ENCODE peak calls at places on chromosomes 1 and 21, in seven cellular contexts. One of them, this sample, is unnamed. For H3K4me1, the result is how much of the 10 kb centered on the place peaks cover.

GRCh38 chr1:112894561-112895011 is 61.4 kb downstream of the SLC16A1 start:
- DNase-seq in GM23338: no peak
- DNase-seq in Panc1: no peak
- DNase-seq in A549: no peak
- DNase-seq in CD4-positive, alpha-beta memory T cell: no peak
- DNase-seq in lower lobe of right lung: no peak
- DNase-seq in H1: no peak
- DNase-seq in this sample: no peak

GRCh38 chr1:187621961-187622360 is 793.2 kb downstream of the PLA2G4A start:
- DNase-seq in H1: no peak
- DNase-seq in Panc1: peak
- DNase-seq in A549: no peak
- DNase-seq in CD4-positive, alpha-beta memory T cell: no peak
- DNase-seq in GM23338: no peak
- DNase-seq in lower lobe of right lung: no peak
- DNase-seq in this sample: no peak

GRCh38 chr1:183195146-183195571 is 9.1 kb downstream of the LAMC2 start:
- DNase-seq in Panc1: no peak
- DNase-seq in H1: no peak
- DNase-seq in lower lobe of right lung: no peak
- DNase-seq in A549: peak
- DNase-seq in GM23338: no peak
- DNase-seq in CD4-positive, alpha-beta memory T cell: no peak
- DNase-seq in this sample: no peak

GRCh38 chr1:218156602-218157001 is 128.5 kb upstream of the RRP15 start:
- DNase-seq in A549: no peak
- DNase-seq in Panc1: no peak
- DNase-seq in lower lobe of right lung: peak
- DNase-seq in H1: peak
- DNase-seq in GM23338: peak
- DNase-seq in CD4-positive, alpha-beta memory T cell: no peak
- DNase-seq in this sample: no peak

GRCh38 chr1:190436615-190437014 is 41.0 kb downstream of the BRINP3 start:
- DNase-seq in lower lobe of right lung: no peak
- DNase-seq in H1: no peak
- DNase-seq in GM23338: no peak
- DNase-seq in CD4-positive, alpha-beta memory T cell: no peak
- DNase-seq in A549: peak
- DNase-seq in Panc1: peak
- DNase-seq in this sample: no peak

GRCh38 chr1:114669562-114670082 is at the start of gene DENND2C:
- DNase-seq in H1: no peak
- DNase-seq in CD4-positive, alpha-beta memory T cell: no peak
- DNase-seq in GM23338: peak
- DNase-seq in A549: no peak
- DNase-seq in Panc1: no peak
- DNase-seq in lower lobe of right lung: no peak
- DNase-seq in this sample: peak

GRCh38 chr1:6509603-6510291 is 18.3 kb upstream of the PLEKHG5 start:
- DNase-seq in CD4-positive, alpha-beta memory T cell: no peak
- DNase-seq in Panc1: no peak
- DNase-seq in GM23338: no peak
- DNase-seq in H1: no peak
- DNase-seq in lower lobe of right lung: peak
- DNase-seq in A549: no peak
- DNase-seq in this sample: no peak

GRCh38 chr1:95832370-95832769 is 598.4 kb downstream of the RWDD3 start:
- DNase-seq in GM23338: no peak
- DNase-seq in CD4-positive, alpha-beta memory T cell: no peak
- DNase-seq in H1: no peak
- DNase-seq in Panc1: no peak
- DNase-seq in lower lobe of right lung: no peak
- DNase-seq in A549: no peak
- DNase-seq in this sample: no peak

GRCh38 chr1:216553040-216553439 is 129.8 kb upstream of the USH2A start:
- DNase-seq in lower lobe of right lung: no peak
- DNase-seq in Panc1: no peak
- DNase-seq in GM23338: peak
- DNase-seq in H1: no peak
- DNase-seq in CD4-positive, alpha-beta memory T cell: no peak
- DNase-seq in A549: no peak
- DNase-seq in this sample: no peak

GRCh38 chr1:185645201-185645640 is 89.0 kb upstream of the HMCN1 start:
- DNase-seq in A549: no peak
- DNase-seq in Panc1: no peak
- DNase-seq in GM23338: peak
- DNase-seq in lower lobe of right lung: no peak
- DNase-seq in CD4-positive, alpha-beta memory T cell: no peak
- DNase-seq in H1: peak
- DNase-seq in this sample: no peak

GRCh38 chr1:12166834-12167492 is at the start of gene TNFRSF1B:
- DNase-seq in GM23338: peak
- DNase-seq in CD4-positive, alpha-beta memory T cell: peak
- DNase-seq in H1: no peak
- DNase-seq in Panc1: no peak
- DNase-seq in A549: no peak
- DNase-seq in lower lobe of right lung: peak
- DNase-seq in this sample: peak

GRCh38 chr21:45950740-45951515 is 30.6 kb upstream of the COL6A1 start:
- DNase-seq in Panc1: no peak
- DNase-seq in GM23338: no peak
- DNase-seq in H1: no peak
- DNase-seq in A549: no peak
- DNase-seq in CD4-positive, alpha-beta memory T cell: no peak
- DNase-seq in lower lobe of right lung: no peak
- DNase-seq in this sample: no peak

GRCh38 chr21:42340187-42340586 is 10.6 kb downstream of the TFF2 start:
- DNase-seq in A549: no peak
- DNase-seq in Panc1: no peak
- DNase-seq in H1: no peak
- DNase-seq in CD4-positive, alpha-beta memory T cell: no peak
- DNase-seq in lower lobe of right lung: no peak
- DNase-seq in GM23338: no peak
- DNase-seq in this sample: no peak

GRCh38 chr1:119327436-119328155 is 41.0 kb upstream of the HAO2 start:
- DNase-seq in Panc1: no peak
- DNase-seq in A549: no peak
- DNase-seq in GM23338: peak
- DNase-seq in H1: no peak
- DNase-seq in CD4-positive, alpha-beta memory T cell: peak
- DNase-seq in lower lobe of right lung: peak
- DNase-seq in this sample: peak

GRCh38 chr1:31627930-31628421 is 10.5 kb downstream of the HCRTR1 start:
- DNase-seq in A549: no peak
- DNase-seq in CD4-positive, alpha-beta memory T cell: no peak
- DNase-seq in GM23338: no peak
- DNase-seq in lower lobe of right lung: peak
- DNase-seq in H1: no peak
- DNase-seq in Panc1: no peak
- DNase-seq in this sample: no peak

GRCh38 chr1:23525558-23526174 is 5.4 kb downstream of the E2F2 start:
- DNase-seq in GM23338: no peak
- DNase-seq in A549: no peak
- DNase-seq in CD4-positive, alpha-beta memory T cell: no peak
- DNase-seq in H1: no peak
- DNase-seq in Panc1: no peak
- DNase-seq in lower lobe of right lung: no peak
- DNase-seq in this sample: no peak

DNA sequence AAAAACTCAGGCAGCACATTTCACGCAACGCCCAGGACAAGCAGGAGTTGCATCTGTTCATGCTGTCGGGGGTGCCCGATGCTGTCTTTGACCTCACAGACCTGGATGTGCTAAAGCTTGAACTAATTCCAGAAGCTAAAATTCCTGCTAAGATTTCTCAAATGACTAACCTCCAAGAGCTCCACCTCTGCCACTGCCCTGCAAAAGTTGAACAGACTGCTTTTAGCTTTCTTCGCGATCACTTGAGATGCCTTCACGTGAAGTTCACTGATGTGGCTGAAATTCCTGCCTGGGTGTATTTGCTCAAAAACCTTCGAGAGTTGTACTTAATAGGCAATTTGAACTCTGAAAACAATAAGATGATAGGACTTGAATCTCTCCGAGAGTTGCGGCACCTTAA is 60.5 kb upstream of the ZNF326 start:
- DNase-seq in Panc1: no peak
- DNase-seq in lower lobe of right lung: no peak
- DNase-seq in CD4-positive, alpha-beta memory T cell: no peak
- DNase-seq in GM23338: no peak
- DNase-seq in H1: no peak
- DNase-seq in A549: no peak
- DNase-seq in this sample: no peak
- H3K4me1 ChIP-seq in Panc1: under half
- H3K4me1 ChIP-seq in lower lobe of right lung: under half
- H3K4me1 ChIP-seq in CD4-positive, alpha-beta memory T cell: under half
- H3K4me1 ChIP-seq in GM23338: under half
- H3K4me1 ChIP-seq in H1: under half
- H3K4me1 ChIP-seq in A549: under half
- H3K4me1 ChIP-seq in this sample: under half

DNA sequence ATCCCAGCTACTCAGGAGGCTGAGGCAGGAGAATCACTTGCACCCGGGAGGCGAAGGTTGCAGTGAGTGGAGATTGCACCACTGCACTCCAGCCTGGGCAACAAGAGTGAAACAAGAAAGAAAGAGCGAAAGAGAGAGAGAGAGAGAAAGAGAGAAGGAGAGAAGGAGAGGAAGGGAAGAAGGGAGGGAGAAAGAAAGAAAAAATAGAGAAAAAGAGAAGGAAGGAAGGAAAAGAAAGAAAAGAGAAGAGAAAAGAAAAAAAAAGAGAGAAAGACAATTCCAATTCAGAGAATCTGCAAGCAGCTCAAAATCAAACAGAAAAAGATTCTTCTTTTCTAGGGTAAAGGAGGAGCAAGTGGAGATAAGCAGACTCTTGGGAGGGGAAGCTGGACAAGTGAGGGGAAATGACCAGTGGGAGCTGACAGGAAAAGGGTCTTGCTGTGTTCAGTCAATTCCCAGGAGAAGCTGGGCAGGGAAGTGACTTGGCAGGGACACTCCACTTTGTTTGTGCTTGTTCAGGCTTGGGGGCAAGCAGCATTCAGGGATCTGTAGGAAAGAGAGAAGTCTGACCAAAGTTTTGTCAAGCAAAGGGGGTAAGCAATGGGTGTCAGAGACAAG is 3.6 kb upstream of the CAPN2 start:
- DNase-seq in A549: no peak
- DNase-seq in lower lobe of right lung: no peak
- DNase-seq in GM23338: no peak
- DNase-seq in H1: no peak
- DNase-seq in CD4-positive, alpha-beta memory T cell: no peak
- DNase-seq in Panc1: no peak
- DNase-seq in this sample: no peak
- H3K4me1 ChIP-seq in A549: half or more
- H3K4me1 ChIP-seq in lower lobe of right lung: half or more
- H3K4me1 ChIP-seq in GM23338: under half
- H3K4me1 ChIP-seq in H1: under half
- H3K4me1 ChIP-seq in CD4-positive, alpha-beta memory T cell: under half
- H3K4me1 ChIP-seq in Panc1: half or more
- H3K4me1 ChIP-seq in this sample: under half

GRCh38 chr1:64920936-64921589 is 45.3 kb downstream of the JAK1 start:
- DNase-seq in CD4-positive, alpha-beta memory T cell: no peak
- DNase-seq in A549: no peak
- DNase-seq in H1: no peak
- DNase-seq in Panc1: no peak
- DNase-seq in lower lobe of right lung: no peak
- DNase-seq in GM23338: no peak
- DNase-seq in this sample: no peak

GRCh38 chr1:64921761-64922160 is 44.6 kb downstream of the JAK1 start:
- DNase-seq in Panc1: no peak
- DNase-seq in A549: no peak
- DNase-seq in CD4-positive, alpha-beta memory T cell: no peak
- DNase-seq in H1: no peak
- DNase-seq in GM23338: no peak
- DNase-seq in lower lobe of right lung: no peak
- DNase-seq in this sample: no peak

GRCh38 chr1:64917328-64917861 is 49.0 kb downstream of the JAK1 start:
- DNase-seq in CD4-positive, alpha-beta memory T cell: no peak
- DNase-seq in GM23338: peak
- DNase-seq in A549: peak
- DNase-seq in Panc1: peak
- DNase-seq in lower lobe of right lung: peak
- DNase-seq in H1: no peak
- DNase-seq in this sample: no peak

GRCh38 chr1:64915381-64916274 is 50.7 kb downstream of the JAK1 start:
- DNase-seq in GM23338: peak
- DNase-seq in A549: peak
- DNase-seq in Panc1: no peak
- DNase-seq in lower lobe of right lung: no peak
- DNase-seq in CD4-positive, alpha-beta memory T cell: no peak
- DNase-seq in H1: no peak
- DNase-seq in this sample: no peak

GRCh38 chr1:64917907-64918306 is 48.4 kb downstream of the JAK1 start:
- DNase-seq in GM23338: no peak
- DNase-seq in CD4-positive, alpha-beta memory T cell: no peak
- DNase-seq in lower lobe of right lung: no peak
- DNase-seq in Panc1: no peak
- DNase-seq in H1: no peak
- DNase-seq in A549: no peak
- DNase-seq in this sample: no peak
- H3K4me1 ChIP-seq in GM23338: under half
- H3K4me1 ChIP-seq in CD4-positive, alpha-beta memory T cell: half or more
- H3K4me1 ChIP-seq in lower lobe of right lung: half or more
- H3K4me1 ChIP-seq in Panc1: half or more
- H3K4me1 ChIP-seq in H1: under half
- H3K4me1 ChIP-seq in A549: half or more
- H3K4me1 ChIP-seq in this sample: under half

DNA sequence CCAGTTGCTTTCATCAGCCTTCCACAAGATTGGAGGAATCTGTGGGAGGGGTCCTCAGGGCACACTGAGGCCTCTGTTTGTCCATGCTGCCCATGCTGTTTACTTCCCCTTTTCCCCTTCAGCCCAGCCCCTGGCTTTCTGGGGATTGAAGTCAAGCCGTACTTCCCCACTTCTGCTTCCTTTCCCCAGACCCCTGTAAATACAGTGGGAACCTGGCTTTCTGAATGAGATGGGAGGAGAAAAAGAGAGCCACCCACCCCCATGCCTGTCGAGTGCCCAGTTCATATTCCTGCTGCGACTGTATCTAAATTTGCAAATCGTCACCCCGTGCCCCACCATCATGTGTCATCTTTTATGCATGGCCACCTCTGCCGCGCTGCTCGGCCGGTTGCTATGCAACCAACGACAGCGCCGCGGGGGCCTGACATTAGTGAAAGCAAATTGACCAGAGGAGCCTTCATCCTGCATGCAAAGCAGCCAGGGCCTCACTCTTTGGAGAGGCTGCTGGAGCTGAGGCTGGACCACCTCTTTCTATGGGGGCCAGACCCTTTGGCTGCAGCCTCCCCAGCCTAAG is 143.0 kb downstream of the ELAVL4 start:
- DNase-seq in lower lobe of right lung: no peak
- DNase-seq in GM23338: peak
- DNase-seq in Panc1: no peak
- DNase-seq in H1: no peak
- DNase-seq in A549: no peak
- DNase-seq in CD4-positive, alpha-beta memory T cell: no peak
- DNase-seq in this sample: no peak
- H3K4me1 ChIP-seq in lower lobe of right lung: under half
- H3K4me1 ChIP-seq in GM23338: under half
- H3K4me1 ChIP-seq in Panc1: under half
- H3K4me1 ChIP-seq in H1: under half
- H3K4me1 ChIP-seq in A549: under half
- H3K4me1 ChIP-seq in CD4-positive, alpha-beta memory T cell: under half
- H3K4me1 ChIP-seq in this sample: under half